ENCODE peak calls at places on chromosome 2, in ten cellular contexts. S is CD8-positive, alpha-beta T cell; O is tibial nerve; U is body of pancreas; D is mesendoderm; C is Karpas-422; L is spleen; K is aorta; M is right atrium auricular region; A is cardiac muscle cell. F is an unnamed sample.

GRCh38 chr2:173414823-173415322 is 60.2 kb downstream of the CDCA7 start:
- DNase-seq in S (no peak), M (no peak), O (no peak), D (no peak), K (no peak), U (no peak), L (no peak), A (peak; percentile 78), C (no peak), F (no peak)

GRCh38 chr2:46771309-46771708 is 144.3 kb downstream of the MCFD2 start:
- DNase-seq in D (no peak), A (no peak), O (no peak), K (no peak), M (no peak), L (no peak), U (no peak), S (no peak), C (no peak), F (no peak)

GRCh38 chr2:222998459-222998858 is 53.5 kb upstream of the KCNE4 start:
- DNase-seq in L (no peak), A (no peak), S (no peak), O (no peak), K (no peak), M (no peak), C (no peak), D (no peak), U (no peak), F (no peak)

GRCh38 chr2:144194331-144195071 is 325.4 kb downstream of the ZEB2 start:
- DNase-seq in O (no peak), A (no peak), U (no peak), C (no peak), M (no peak), S (no peak), D (no peak), L (no peak), K (no peak), F (no peak)

GRCh38 chr2:81073412-81073811 is 768.9 kb upstream of the LRRTM1 start:
- DNase-seq in A (no peak), S (no peak), U (no peak), D (no peak), C (no peak), M (no peak), O (no peak), K (no peak), L (no peak), F (no peak)

GRCh38 chr2:169462896-169463695 is 16.2 kb upstream of the BBS5 start:
- DNase-seq in K (no peak), M (no peak), S (no peak), C (no peak), U (no peak), A (peak; percentile 84), D (no peak), L (no peak), O (no peak), F (no peak)

GRCh38 chr2:96099861-96100798 is 16.2 kb downstream of the ADRA2B start:
- DNase-seq in M (peak; percentile 51), K (peak; percentile 39), U (peak; percentile 1), S (no peak), L (peak; percentile 64), A (no peak), D (peak; percentile 35), C (no peak), O (no peak), F (no peak)

GRCh38 chr2:31067259-31067658 is 71.0 kb downstream of the GALNT14 start:
- DNase-seq in C (no peak), A (peak; percentile 2), D (no peak), L (no peak), M (no peak), O (no peak), U (no peak), S (no peak), K (no peak), F (no peak)

GRCh38 chr2:10022041-10022421 is 21.3 kb upstream of the KLF11 start:
- DNase-seq in O (no peak), L (no peak), M (no peak), D (no peak), A (no peak), U (no peak), C (no peak), S (no peak), K (peak; percentile 36), F (no peak)

GRCh38 chr2:173657996-173658717 is 303.5 kb downstream of the CDCA7 start:
- DNase-seq in U (peak; percentile 7), L (no peak), A (peak; percentile 94), M (no peak), O (no peak), C (no peak), K (peak; percentile 49), S (no peak), D (peak; percentile 26), F (no peak)

GRCh38 chr2:222912776-222913175 is 51.9 kb downstream of the ACSL3 start:
- DNase-seq in U (no peak), L (no peak), O (no peak), C (peak; percentile 62), A (no peak), D (no peak), S (no peak), M (no peak), K (no peak), F (no peak)

GRCh38 chr2:174772492-174772801 is 8.2 kb upstream of the CHRNA1 start:
- DNase-seq in U (no peak), A (no peak), C (no peak), M (no peak), L (no peak), D (no peak), S (no peak), K (no peak), O (no peak), F (no peak)
- H3K27ac ChIP-seq in U (no peak overlapping the region), A (peak overlapping the region; percentile 78), C (no peak overlapping the region), M (no peak overlapping the region), L (peak overlapping the region; percentile 32), D (peak overlapping the region; percentile 87), S (no peak overlapping the region), K (no peak overlapping the region), O (no peak overlapping the region), F (no peak overlapping the region)

DNA sequence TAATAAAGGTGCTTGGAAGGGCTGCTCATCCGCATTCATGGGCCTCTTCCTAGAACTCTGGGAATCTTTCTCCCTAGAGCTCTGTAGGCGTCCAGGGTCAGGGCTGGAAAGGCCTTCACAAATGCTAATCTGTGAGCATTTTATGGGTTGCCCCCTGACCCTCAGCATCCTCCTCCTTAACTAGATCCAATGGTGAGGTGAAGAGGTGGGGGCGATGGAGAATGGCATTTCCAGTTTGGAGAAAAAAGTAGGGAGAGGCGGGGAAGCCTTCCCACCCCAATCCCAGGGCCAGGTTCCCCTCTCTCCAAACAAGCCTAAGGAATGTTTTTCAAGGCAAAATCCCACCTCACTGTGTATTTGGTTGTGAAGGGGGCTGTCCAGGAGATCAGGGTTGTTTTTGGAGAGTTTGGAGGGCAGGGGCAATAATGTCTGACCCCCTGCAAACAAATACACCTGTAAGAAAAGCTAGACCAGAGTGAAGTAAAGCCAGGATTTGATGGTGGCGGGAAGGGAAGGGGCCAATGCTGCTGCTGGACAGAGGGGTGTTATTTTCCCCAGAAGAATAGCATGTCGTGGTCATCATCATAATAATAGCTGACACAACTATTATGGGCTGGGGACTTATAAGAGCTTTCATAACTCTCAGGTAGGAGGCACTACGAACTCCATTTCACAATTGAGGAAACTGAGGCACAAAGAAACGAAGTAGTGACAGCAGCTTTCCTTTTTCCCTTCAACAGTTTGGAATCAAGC is 1.4 kb upstream of the MYCN start:
- DNase-seq in U (no peak), A (no peak), D (no peak), K (no peak), L (no peak), C (no peak), O (no peak), S (no peak), M (no peak), F (no peak)
- H3K27me3 ChIP-seq in U (peaks cover 23% of the 10 kb centered on the region), A (no peaks in the 10 kb centered on the region), D (no peaks in the 10 kb centered on the region), K (no peaks in the 10 kb centered on the region), L (peaks cover 57% of the 10 kb centered on the region), C (no peaks in the 10 kb centered on the region), O (peaks cover 41% of the 10 kb centered on the region), S (peaks cover 9% of the 10 kb centered on the region), M (no peaks in the 10 kb centered on the region), F (peaks cover 52% of the 10 kb centered on the region)

GRCh38 chr2:43355399-43355798 is 129.0 kb upstream of the ZFP36L2 start:
- DNase-seq in L (no peak), K (no peak), S (no peak), M (no peak), D (no peak), U (no peak), C (no peak), O (no peak), A (no peak), F (no peak)

GRCh38 chr2:43360137-43360536 is 133.7 kb upstream of the ZFP36L2 start:
- DNase-seq in M (no peak), D (peak; percentile 92), S (no peak), C (no peak), A (no peak), K (no peak), O (no peak), U (no peak), L (no peak), F (no peak)

GRCh38 chr2:43356774-43357173 is 130.4 kb upstream of the ZFP36L2 start:
- DNase-seq in C (no peak), A (no peak), U (no peak), M (no peak), D (no peak), O (no peak), S (no peak), L (no peak), K (no peak), F (no peak)

GRCh38 chr2:43361286-43361685 is 134.9 kb upstream of the ZFP36L2 start:
- DNase-seq in L (no peak), M (no peak), K (no peak), S (no peak), A (peak; percentile 6), U (no peak), O (no peak), D (no peak), C (no peak), F (no peak)

DNA sequence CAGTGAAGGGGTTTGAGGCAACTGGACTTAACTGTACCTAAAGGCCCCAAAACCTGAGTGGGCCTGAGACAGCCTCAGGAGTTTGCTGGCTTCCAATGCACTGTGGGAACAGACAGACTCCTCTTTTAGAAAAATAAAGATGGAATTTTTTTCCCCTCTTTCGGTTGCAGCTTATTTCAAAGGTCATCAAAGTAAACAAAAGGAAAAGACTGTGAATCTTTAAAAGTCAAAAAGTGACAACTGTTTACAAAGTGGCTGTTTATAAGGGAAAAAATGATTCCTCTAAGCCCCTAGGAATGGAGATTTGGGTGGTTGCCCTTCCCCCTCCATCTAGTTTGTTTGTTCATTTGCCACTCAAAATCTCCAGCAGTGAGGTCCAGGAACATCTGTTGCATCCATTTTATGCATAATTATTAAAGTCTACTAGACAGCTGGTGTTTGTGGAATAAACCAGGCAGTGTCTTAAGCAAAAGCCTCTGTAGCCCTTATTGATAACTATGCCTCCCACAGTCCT is 132.3 kb upstream of the ZFP36L2 start:
- DNase-seq in C (no peak), A (no peak), M (no peak), K (no peak), S (no peak), O (no peak), D (no peak), L (no peak), U (no peak), F (no peak)
- H3K27ac ChIP-seq in C (peak overlapping the region; percentile 10), A (no peak overlapping the region), M (no peak overlapping the region), K (no peak overlapping the region), S (no peak overlapping the region), O (no peak overlapping the region), D (no peak overlapping the region), L (peak overlapping the region; percentile 12), U (no peak overlapping the region), F (no peak overlapping the region)

DNA sequence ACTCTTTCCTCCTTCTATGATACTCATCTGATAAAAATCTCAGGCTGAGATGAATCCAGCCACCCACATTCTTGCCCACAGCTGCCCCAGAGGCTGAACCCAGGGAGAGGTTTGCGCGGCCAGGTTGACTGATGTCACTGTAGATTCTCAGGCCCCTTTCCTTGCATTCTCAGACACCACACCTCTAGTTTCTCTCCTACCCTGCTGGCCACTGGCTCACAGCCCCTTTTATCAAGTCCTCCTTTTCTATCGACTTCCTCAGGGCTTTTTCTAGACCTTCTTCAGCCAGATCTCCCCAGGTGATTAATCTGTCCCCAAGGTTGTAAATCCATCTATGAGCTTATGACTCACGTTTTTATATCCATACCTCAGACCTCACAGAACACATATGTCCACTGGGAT is 99.8 kb downstream of the TACR1 start:
- DNase-seq in L (no peak), K (no peak), O (no peak), A (no peak), D (no peak), M (no peak), S (no peak), C (no peak), U (no peak), F (no peak)
- H3K27me3 ChIP-seq in L (no peaks in the 10 kb centered on the region), K (no peaks in the 10 kb centered on the region), O (no peaks in the 10 kb centered on the region), A (no peaks in the 10 kb centered on the region), D (no peaks in the 10 kb centered on the region), M (no peaks in the 10 kb centered on the region), S (no peaks in the 10 kb centered on the region), C (peaks cover 3% of the 10 kb centered on the region), U (no peaks in the 10 kb centered on the region), F (no peaks in the 10 kb centered on the region)

F was measured in CD4-positive, alpha-beta T cell.